ENCODE peak calls at places on chromosomes 1 and 21, in five cellular contexts. Q is mammary epithelial cell; J is HCT116; E is uterus; T is CD8-positive, alpha-beta T cell. S is an unnamed sample.

GRCh38 chr21:25563399-25564116 is 43.7 kb downstream of the MRPL39 start:
- DNase-seq in Q (no peak), J (no peak), E (no peak), T (no peak), S (no peak)

GRCh38 chr1:109523706-109524105 is 14.2 kb upstream of the AMIGO1 start:
- DNase-seq in Q (no peak), J (no peak), E (no peak), T (no peak), S (no peak)

GRCh38 chr1:27488523-27489138 is 1.3 kb downstream of the WASF2 start:
- DNase-seq in Q (peak; percentile 51), J (no peak), E (peak; percentile 5), T (no peak), S (no peak)

GRCh38 chr21:33286076-33286475 is 19.9 kb downstream of the IL10RB start:
- DNase-seq in Q (no peak), J (no peak), E (no peak), T (no peak), S (no peak)

GRCh38 chr1:115980998-115981993 is 5.0 kb downstream of the SLC22A15 start:
- DNase-seq in Q (peak; percentile 51), J (peak; percentile 42), E (no peak), T (no peak), S (no peak)

GRCh38 chr1:45679123-45679522 is 7.2 kb downstream of the GPBP1L1 start:
- DNase-seq in Q (no peak), J (no peak), E (no peak), T (no peak), S (no peak)

GRCh38 chr1:192270398-192270797 is 46.4 kb upstream of the RGS21 start:
- DNase-seq in Q (peak; percentile 12), J (no peak), E (no peak), T (no peak), S (no peak)

GRCh38 chr1:93753766-93754763 is 72.4 kb upstream of the BCAR3 start:
- DNase-seq in Q (peak; percentile 77), J (no peak), E (no peak), T (no peak), S (no peak)

GRCh38 chr1:114024049-114024448 is 44.8 kb downstream of the OLFML3 start:
- DNase-seq in Q (no peak), J (no peak), E (no peak), T (no peak), S (no peak)

GRCh38 chr1:53919675-53920066 is 25.7 kb downstream of the DIO1 start:
- DNase-seq in Q (peak; percentile 16), J (no peak), E (no peak), T (no peak), S (no peak)

GRCh38 chr1:24535021-24535424 is 20.9 kb upstream of the NCMAP start:
- DNase-seq in Q (no peak), J (no peak), E (no peak), T (peak; percentile 55), S (no peak)

GRCh38 chr1:197912739-197913494 is 4.3 kb upstream of the LHX9 start:
- DNase-seq in Q (no peak), J (no peak), E (no peak), T (no peak), S (no peak)

GRCh38 chr1:118842462-118843201 is 145.5 kb downstream of the TBX15 start:
- DNase-seq in Q (no peak), J (no peak), E (no peak), T (no peak), S (no peak)

GRCh38 chr1:96845464-96845863 is 123.9 kb downstream of the PTBP2 start:
- DNase-seq in Q (peak; percentile 12), J (peak; percentile 15), E (no peak), T (no peak), S (no peak)

GRCh38 chr1:167439301-167439988 is 78.9 kb downstream of the CD247 start:
- DNase-seq in Q (peak; percentile 36), J (no peak), E (peak; percentile 30), T (no peak), S (no peak)

GRCh38 chr1:23122023-23122738 is 46.5 kb downstream of the LUZP1 start:
- DNase-seq in Q (no peak), J (no peak), E (peak; percentile 42), T (no peak), S (no peak)

GRCh38 chr1:228455715-228456114 is 31.5 kb upstream of the RNF187 start:
- DNase-seq in Q (no peak), J (no peak), E (no peak), T (no peak), S (no peak)

GRCh38 chr1:53303651-53304515 is 24.0 kb downstream of the LRP8 start:
- DNase-seq in Q (no peak), J (no peak), E (no peak), T (no peak), S (no peak)

GRCh38 chr1:26537951-26538352 is 8.4 kb downstream of the RPS6KA1 start:
- DNase-seq in Q (peak; percentile 59), J (no peak), E (no peak), T (no peak), S (no peak)

GRCh38 chr1:33433509-33434362 is 2.8 kb upstream of the PHC2 start:
- DNase-seq in Q (peak; percentile 100), J (peak; percentile 99), E (peak; percentile 85), T (no peak), S (peak; percentile 83)

GRCh38 chr1:16013220-16013907 is 4.5 kb downstream of the HSPB7 start:
- DNase-seq in Q (peak; percentile 36), J (peak; percentile 21), E (peak; percentile 88), T (peak; percentile 13), S (no peak)

GRCh38 chr1:210448293-210448892 is 119.7 kb downstream of the HHAT start:
- DNase-seq in Q (peak; percentile 18), J (peak; percentile 33), E (no peak), T (no peak), S (peak; percentile 39)

GRCh38 chr1:208048904-208049303 is 138.0 kb upstream of the CD34 start:
- DNase-seq in Q (peak; percentile 66), J (no peak), E (no peak), T (no peak), S (no peak)

GRCh38 chr1:10105484-10105883 is 72.7 kb downstream of the UBE4B start:
- DNase-seq in Q (peak; percentile 9), J (no peak), E (no peak), T (no peak), S (no peak)

GRCh38 chr1:10107985-10108663 is 75.4 kb downstream of the UBE4B start:
- DNase-seq in Q (peak; percentile 88), J (peak; percentile 91), E (no peak), T (no peak), S (no peak)

GRCh38 chr1:10106756-10107479 is 74.2 kb downstream of the UBE4B start:
- DNase-seq in Q (peak; percentile 23), J (no peak), E (no peak), T (no peak), S (no peak)

GRCh38 chr1:10104844-10105243 is 72.1 kb downstream of the UBE4B start:
- DNase-seq in Q (no peak), J (no peak), E (no peak), T (no peak), S (no peak)

DNA sequence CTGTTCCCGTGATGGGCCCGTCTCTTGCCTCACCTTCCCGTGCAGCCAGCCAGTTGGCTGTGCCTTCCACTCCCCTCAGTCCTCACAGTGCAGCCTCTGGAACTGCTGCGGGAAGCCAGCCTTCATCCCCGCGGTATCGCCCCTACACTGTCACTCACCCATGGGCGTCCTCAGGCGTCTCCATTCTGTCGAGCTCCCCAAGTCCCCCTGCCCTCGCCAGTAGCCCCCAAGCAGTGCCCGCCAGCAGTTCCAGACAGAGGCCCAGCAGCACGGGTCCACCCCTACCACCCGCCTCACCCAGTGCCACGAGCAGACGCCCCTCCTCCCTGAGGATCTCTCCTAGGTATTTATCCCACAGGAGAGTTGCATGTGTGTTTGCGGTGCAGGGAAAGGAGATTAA is 73.5 kb downstream of the UBE4B start:
- DNase-seq in Q (no peak), J (no peak), E (no peak), T (no peak), S (no peak)
- H3K4me1 ChIP-seq in Q (peaks cover 26% of the 10 kb centered on the region), J (peaks cover 23% of the 10 kb centered on the region), E (no peaks in the 10 kb centered on the region), T (no peaks in the 10 kb centered on the region), S (no peaks in the 10 kb centered on the region)

DNA sequence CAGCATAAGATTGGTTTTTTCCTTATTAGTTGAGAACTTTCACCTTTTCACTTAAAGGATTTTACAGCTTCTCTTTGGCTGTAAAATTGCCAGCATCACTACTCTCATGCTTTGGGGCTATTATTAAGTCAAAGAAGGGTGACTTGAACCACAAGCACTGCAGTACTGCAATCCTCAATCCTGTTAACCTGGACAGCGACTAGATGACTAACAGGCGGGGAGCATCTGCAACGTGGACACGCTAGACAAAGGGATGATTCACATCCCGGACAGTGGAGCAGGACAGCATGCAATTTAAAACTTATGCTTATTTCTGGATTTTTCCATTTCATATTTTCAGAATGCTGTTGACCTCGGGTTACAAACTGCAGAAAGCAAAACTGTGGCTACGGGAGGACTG is 8.1 kb downstream of the ARV1 start:
- DNase-seq in Q (peak; percentile 69), J (no peak), E (no peak), T (no peak), S (no peak)
- H3K27ac ChIP-seq in Q (no peak overlapping the region), J (no peak overlapping the region), E (no peak overlapping the region), T (no peak overlapping the region), S (no peak overlapping the region)

GRCh38 chr1:204294371-204294770 is 65.4 kb downstream of the PLEKHA6 start:
- DNase-seq in Q (peak; percentile 87), J (no peak), E (peak; percentile 78), T (no peak), S (peak; percentile 37)

GRCh38 chr1:204295666-204296065 is 64.1 kb downstream of the PLEKHA6 start:
- DNase-seq in Q (no peak), J (no peak), E (no peak), T (no peak), S (no peak)

GRCh38 chr1:204293605-204294365 is 65.9 kb downstream of the PLEKHA6 start:
- DNase-seq in Q (no peak), J (no peak), E (peak; percentile 52), T (no peak), S (no peak)

GRCh38 chr1:204299828-204300365 is 59.8 kb downstream of the PLEKHA6 start:
- DNase-seq in Q (no peak), J (no peak), E (no peak), T (no peak), S (no peak)

DNA sequence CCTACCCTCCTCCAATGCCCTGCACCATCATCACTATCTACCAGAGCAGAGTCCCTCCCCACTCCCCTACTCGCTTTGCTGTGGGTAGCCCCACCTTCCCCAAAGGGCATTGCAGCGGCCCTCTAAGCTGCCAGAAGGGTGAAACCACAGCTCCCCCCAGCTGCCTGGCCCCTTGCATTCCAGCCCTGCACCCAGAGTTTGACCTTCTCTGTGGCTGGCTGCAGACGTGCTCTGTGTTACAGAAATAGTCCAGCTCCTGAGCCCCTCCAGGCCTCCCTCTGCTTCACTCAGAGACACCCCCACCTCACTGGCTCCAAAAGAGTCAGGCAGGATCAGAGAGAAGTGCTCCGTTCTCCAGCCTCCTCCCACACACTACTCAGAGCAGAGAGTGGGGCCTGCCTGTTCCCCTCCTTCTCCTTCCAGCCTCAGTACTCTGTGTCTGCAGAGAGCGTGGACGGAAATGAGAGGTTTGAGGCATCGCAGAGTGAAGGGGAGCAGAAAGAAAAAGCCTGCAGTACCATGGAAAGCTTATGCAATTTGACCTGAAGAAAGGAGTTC is 63.2 kb downstream of the PLEKHA6 start:
- DNase-seq in Q (no peak), J (no peak), E (peak; percentile 61), T (no peak), S (no peak)
- H3K4me1 ChIP-seq in Q (peaks cover 44% of the 10 kb centered on the region), J (no peaks in the 10 kb centered on the region), E (peaks cover 12% of the 10 kb centered on the region), T (peaks cover 10% of the 10 kb centered on the region), S (no peaks in the 10 kb centered on the region)

DNA sequence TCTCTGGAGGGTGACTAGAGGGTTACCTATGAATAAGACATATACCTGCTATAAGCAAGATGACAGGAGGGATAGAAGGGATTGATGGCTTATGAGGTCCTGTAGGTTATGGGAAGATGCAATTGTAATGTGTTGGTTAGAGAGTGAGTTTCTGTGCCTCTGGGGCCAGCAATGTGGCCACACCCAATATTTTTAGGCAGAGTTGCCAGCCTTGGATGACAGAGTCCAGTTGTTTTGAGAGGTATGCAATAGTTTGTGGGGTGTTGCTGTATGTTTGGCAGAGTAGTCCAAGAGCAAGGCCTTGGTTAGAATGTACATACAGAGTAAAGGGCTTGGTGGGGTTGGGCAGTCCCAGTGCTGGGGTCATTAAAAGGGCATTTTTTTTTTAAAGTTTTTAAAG is 36.6 kb upstream of the PLA2G5 start:
- DNase-seq in Q (peak; percentile 56), J (no peak), E (no peak), T (no peak), S (no peak)
- H3K27ac ChIP-seq in Q (no peak overlapping the region), J (no peak overlapping the region), E (no peak overlapping the region), T (no peak overlapping the region), S (no peak overlapping the region)